ENCODE peak calls at places on chromosome 17, in nine cellular contexts. B, S, Z, G, C, D, O, H and P are unnamed samples.

GRCh38 chr17:75878174-75878998 is at the start of gene TRIM47:
- DNase-seq in B (peak; percentile 68), S (peak; percentile 56), Z (peak; percentile 85), G (peak; percentile 65), C (peak; percentile 56), D (no peak), O (peak; percentile 77), H (no peak), P (peak; percentile 83)

GRCh38 chr17:78997881-78998280 is 11.7 kb downstream of the CANT1 start:
- DNase-seq in B (no peak), S (no peak), Z (no peak), G (no peak), C (no peak), D (no peak), O (no peak), H (no peak), P (peak; percentile 20)

GRCh38 chr17:17305282-17305801 is 2.2 kb downstream of the NT5M start:
- DNase-seq in B (no peak), S (no peak), Z (no peak), G (no peak), C (no peak), D (no peak), O (no peak), H (no peak), P (no peak)

GRCh38 chr17:45942284-45942683 is 47.9 kb downstream of the MAPT start:
- DNase-seq in B (no peak), S (peak; percentile 32), Z (peak; percentile 41), G (no peak), C (peak; percentile 15), D (no peak), O (no peak), H (no peak), P (peak; percentile 93)

GRCh38 chr17:29677139-29677834 is 54.6 kb upstream of the CORO6 start:
- DNase-seq in B (no peak), S (no peak), Z (peak; percentile 28), G (no peak), C (no peak), D (no peak), O (no peak), H (peak; percentile 94), P (no peak)

GRCh38 chr17:6067060-6067459 is 3.1 kb upstream of the WSCD1 start:
- DNase-seq in B (no peak), S (no peak), Z (no peak), G (no peak), C (no peak), D (no peak), O (no peak), H (no peak), P (no peak)

GRCh38 chr17:7854851-7855642 is at the start of gene TMEM88:
- DNase-seq in B (no peak), S (peak; percentile 96), Z (peak; percentile 30), G (no peak), C (no peak), D (no peak), O (peak; percentile 88), H (no peak), P (no peak)

GRCh38 chr17:82804442-82805191 is 35.2 kb downstream of the ZNF750 start:
- DNase-seq in B (peak; percentile 44), S (no peak), Z (peak; percentile 94), G (peak; percentile 33), C (no peak), D (no peak), O (no peak), H (peak; percentile 93), P (peak; percentile 80)

GRCh38 chr17:8707591-8708453 is 36.8 kb downstream of the CCDC42 start:
- DNase-seq in B (no peak), S (no peak), Z (peak; percentile 52), G (no peak), C (no peak), D (no peak), O (no peak), H (no peak), P (no peak)

GRCh38 chr17:32310927-32311568 is 30.9 kb downstream of the C17orf75 start:
- DNase-seq in B (no peak), S (peak; percentile 49), Z (no peak), G (no peak), C (no peak), D (no peak), O (no peak), H (no peak), P (no peak)
- H3K27ac ChIP-seq in B (no peak overlapping the region), S (peak overlapping the region; percentile 3), Z (no peak overlapping the region), G (no peak overlapping the region), C (no peak overlapping the region), D (no peak overlapping the region), O (no peak overlapping the region), H (no peak overlapping the region), P (no peak overlapping the region)

GRCh38 chr17:57622327-57622885 is 122.7 kb downstream of the CCDC182 start:
- DNase-seq in B (no peak), S (no peak), Z (no peak), G (no peak), C (no peak), D (no peak), O (no peak), H (no peak), P (no peak)
- H3K4me3 ChIP-seq in B (no peak overlapping the region), S (no peak overlapping the region), Z (no peak overlapping the region), G (no peak overlapping the region), C (no peak overlapping the region), D (no peak overlapping the region), O (no peak overlapping the region), H (no peak overlapping the region), P (no peak overlapping the region)

GRCh38 chr17:77090476-77090875 is 50.3 kb upstream of the SEC14L1 start:
- DNase-seq in B (no peak), S (no peak), Z (no peak), G (no peak), C (no peak), D (no peak), O (no peak), H (no peak), P (no peak)

GRCh38 chr17:77089118-77089477 is 51.7 kb upstream of the SEC14L1 start:
- DNase-seq in B (no peak), S (no peak), Z (no peak), G (no peak), C (no peak), D (no peak), O (peak; percentile 59), H (no peak), P (no peak)

GRCh38 chr17:77086433-77087010 is 54.2 kb upstream of the SEC14L1 start:
- DNase-seq in B (peak; percentile 87), S (peak; percentile 85), Z (peak; percentile 79), G (peak; percentile 60), C (peak; percentile 93), D (peak; percentile 19), O (peak; percentile 85), H (peak; percentile 97), P (peak; percentile 88)

GRCh38 chr17:77087650-77088454 is 52.9 kb upstream of the SEC14L1 start:
- DNase-seq in B (no peak), S (no peak), Z (no peak), G (no peak), C (no peak), D (no peak), O (no peak), H (no peak), P (no peak)

GRCh38 chr17:77088455-77089117 is 52.2 kb upstream of the SEC14L1 start:
- DNase-seq in B (peak; percentile 93), S (peak; percentile 94), Z (peak; percentile 96), G (peak; percentile 98), C (peak; percentile 83), D (peak; percentile 55), O (peak; percentile 99), H (peak; percentile 98), P (peak; percentile 94)
- H3K27ac ChIP-seq in B (peak overlapping the region; percentile 90), S (peak overlapping the region; percentile 22), Z (peak overlapping the region; percentile 95), G (peak overlapping the region; percentile 96), C (peak overlapping the region; percentile 74), D (peak overlapping the region; percentile 94), O (peak overlapping the region; percentile 80), H (peak overlapping the region; percentile 88), P (peak overlapping the region; percentile 87)

DNA sequence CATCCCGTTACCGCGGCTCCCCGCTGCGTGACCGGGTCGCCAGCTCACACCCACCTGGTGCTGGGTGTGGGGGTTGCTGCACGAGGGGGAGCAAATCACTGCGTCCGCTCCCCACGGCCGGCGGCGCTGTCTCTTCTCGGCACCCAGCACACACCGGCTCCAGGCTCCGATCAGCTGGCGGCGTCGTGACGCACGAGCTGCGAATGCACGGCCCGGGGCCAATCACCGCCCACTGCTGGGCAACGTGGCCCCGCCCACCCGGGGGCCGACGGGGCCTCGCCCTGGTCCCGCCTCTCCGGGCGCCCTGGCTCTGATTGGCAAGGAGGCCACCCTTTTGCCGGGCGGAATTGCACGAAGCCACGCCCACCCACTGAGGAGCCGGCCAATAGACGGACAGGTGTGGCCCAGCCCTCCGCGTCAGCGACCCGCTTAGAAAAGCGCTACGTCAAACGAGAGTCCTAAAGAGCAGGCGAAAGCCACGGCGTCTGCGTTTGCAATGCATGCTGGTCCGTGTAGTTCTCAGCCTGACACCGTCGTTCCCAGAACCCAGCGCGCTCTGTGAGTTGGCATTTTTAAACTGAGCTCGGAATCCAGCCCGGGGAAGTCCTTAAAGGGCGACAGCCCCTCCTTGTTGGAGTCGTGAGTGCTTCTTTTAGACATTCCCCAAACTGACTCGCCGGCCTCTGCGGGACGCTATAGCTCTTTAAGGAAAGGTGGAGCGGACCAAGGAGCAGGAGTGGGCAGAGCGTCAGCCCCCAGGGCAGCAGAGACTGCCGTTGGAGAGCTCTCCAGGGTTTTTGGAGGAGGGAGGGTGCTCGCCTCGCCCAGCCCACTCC is 6.1 kb upstream of the TLCD2 start:
- DNase-seq in B (peak; percentile 100), S (peak; percentile 100), Z (peak; percentile 100), G (peak; percentile 100), C (peak; percentile 100), D (peak; percentile 99), O (peak; percentile 100), H (peak; percentile 100), P (peak; percentile 100)
- H3K4me3 ChIP-seq in B (peak overlapping the region; percentile 90), S (peak overlapping the region; percentile 78), Z (peak overlapping the region; percentile 95), G (peak overlapping the region; percentile 82), C (peak overlapping the region; percentile 82), D (peak overlapping the region; percentile 100), O (peak overlapping the region; percentile 89), H (peak overlapping the region; percentile 97), P (peak overlapping the region; percentile 84)

GRCh38 chr17:42761638-42762037 is 611 bp downstream of the RAMP2 start:
- DNase-seq in B (no peak), S (no peak), Z (no peak), G (no peak), C (no peak), D (no peak), O (no peak), H (no peak), P (no peak)
- H3K27ac ChIP-seq in B (peak overlapping the region; percentile 86), S (no peak overlapping the region), Z (peak overlapping the region; percentile 82), G (no peak overlapping the region), C (no peak overlapping the region), D (peak overlapping the region; percentile 71), O (no peak overlapping the region), H (peak overlapping the region; percentile 66), P (peak overlapping the region; percentile 78)

DNA sequence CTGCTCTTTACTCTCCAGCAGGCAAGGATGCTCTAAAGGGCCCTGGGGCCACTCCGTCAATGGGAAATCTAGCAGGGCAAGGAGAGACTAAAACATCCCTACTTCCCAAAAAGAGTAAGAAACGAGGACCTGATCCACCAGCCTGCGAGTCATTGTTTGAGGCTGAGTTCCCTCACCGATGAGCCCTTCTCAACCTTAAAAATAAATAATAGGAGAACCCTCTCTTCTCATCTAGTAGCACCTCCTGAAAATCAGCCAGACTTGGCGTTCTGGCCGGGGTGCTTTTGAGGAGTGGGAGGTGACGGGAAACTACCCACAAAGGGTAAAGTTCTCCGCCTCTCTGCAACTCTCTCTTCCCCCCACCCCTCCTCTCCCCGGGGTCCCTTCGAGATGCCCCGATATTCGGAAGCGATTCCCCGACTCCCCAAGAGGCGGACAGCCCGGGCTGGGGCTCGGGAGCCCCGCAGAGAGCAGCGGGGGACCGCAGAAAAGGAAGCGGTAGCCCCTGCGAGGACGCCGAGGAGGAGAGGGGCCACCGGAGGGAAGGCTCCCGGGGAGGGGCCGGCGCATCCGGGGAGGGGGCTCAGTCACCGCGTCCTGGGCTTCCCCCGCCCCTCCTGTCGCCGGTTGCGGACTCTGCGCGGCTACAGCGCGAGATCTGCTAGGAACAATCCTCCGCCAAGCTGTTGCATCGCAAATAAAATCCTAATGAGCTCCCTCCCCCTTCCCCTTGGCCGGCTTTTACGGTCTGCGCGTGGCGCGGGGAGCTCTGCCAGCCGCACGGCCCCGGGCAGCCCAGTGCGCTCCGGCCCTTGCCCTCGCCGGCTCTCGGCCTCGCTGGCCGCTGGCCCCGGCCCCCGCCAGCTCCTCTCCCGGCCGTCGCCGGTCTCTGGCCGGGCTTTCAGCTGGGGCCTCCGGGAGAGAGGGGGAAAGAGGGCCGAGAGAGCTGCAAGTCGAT is 1.3 kb downstream of the HOXB9 start:
- DNase-seq in B (no peak), S (peak; percentile 65), Z (no peak), G (no peak), C (no peak), D (no peak), O (peak; percentile 75), H (no peak), P (no peak)
- H3K4me3 ChIP-seq in B (no peak overlapping the region), S (peak overlapping the region; percentile 7), Z (peak overlapping the region; percentile 22), G (peak overlapping the region; percentile 31), C (no peak overlapping the region), D (no peak overlapping the region), O (peak overlapping the region; percentile 10), H (peak overlapping the region; percentile 38), P (peak overlapping the region; percentile 12)